ENCODE peak calls at places on chromosomes 16 and 17, in six cellular contexts. I is SK-N-SH, V is A549, M is HL-60, E is HCT116, K is GM23338. J is an unnamed sample.
A peak's percentile ranks its signal among the peaks of the same experiment; 100 is the strongest.

GRCh38 chr16:19284207-19284606 is 1.3 kb upstream of the CLEC19A start:
- DNase-seq in I (no peak), V (peak; percentile 72), M (no peak), E (peak; percentile 63), K (no peak), J (peak; percentile 43)

GRCh38 chr16:17129971-17130370 is 340.8 kb downstream of the XYLT1 start:
- DNase-seq in I (no peak), V (no peak), M (no peak), E (no peak), K (no peak), J (no peak)

GRCh38 chr16:27671410-27671809 is 121.5 kb downstream of the KATNIP start:
- DNase-seq in I (no peak), V (peak; percentile 38), M (no peak), E (no peak), K (peak; percentile 53), J (no peak)

GRCh38 chr17:18947866-18948265 is 4.1 kb upstream of the SLC5A10 start:
- DNase-seq in I (no peak), V (no peak), M (no peak), E (no peak), K (no peak), J (no peak)

GRCh38 chr17:19299214-19299747 is 62.1 kb downstream of the EPN2 start:
- DNase-seq in I (no peak), V (no peak), M (no peak), E (no peak), K (no peak), J (no peak)

GRCh38 chr17:13244511-13244910 is 226.7 kb upstream of the ELAC2 start:
- DNase-seq in I (no peak), V (no peak), M (no peak), E (no peak), K (no peak), J (no peak)

GRCh38 chr16:75203667-75204409 is 3.1 kb downstream of the CTRB2 start:
- DNase-seq in I (no peak), V (no peak), M (no peak), E (no peak), K (no peak), J (no peak)

GRCh38 chr17:32870969-32871368 is 6.0 kb downstream of the MYO1D start:
- DNase-seq in I (no peak), V (no peak), M (no peak), E (no peak), K (no peak), J (no peak)

GRCh38 chr17:65122836-65123756 is 14.1 kb upstream of the RGS9 start:
- DNase-seq in I (peak; percentile 95), V (peak; percentile 94), M (peak; percentile 92), E (peak; percentile 91), K (peak; percentile 97), J (no peak)

GRCh38 chr16:81786321-81786720 is 7.2 kb downstream of the PLCG2 start:
- DNase-seq in I (no peak), V (no peak), M (no peak), E (no peak), K (peak; percentile 22), J (no peak)

GRCh38 chr17:80847506-80848230 is 144.0 kb upstream of the CHMP6 start:
- DNase-seq in I (no peak), V (no peak), M (no peak), E (no peak), K (no peak), J (no peak)

GRCh38 chr17:67211742-67212141 is 33.3 kb downstream of the HELZ start:
- DNase-seq in I (no peak), V (no peak), M (peak; percentile 79), E (no peak), K (no peak), J (no peak)

GRCh38 chr16:24116989-24117388 is 139.1 kb upstream of the CACNG3 start:
- DNase-seq in I (no peak), V (no peak), M (no peak), E (no peak), K (no peak), J (no peak)

GRCh38 chr17:76268991-76269981 is 4.1 kb downstream of the UBALD2 start:
- DNase-seq in I (peak; percentile 44), V (no peak), M (no peak), E (no peak), K (peak; percentile 53), J (no peak)

GRCh38 chr16:149024-149675 is 3.3 kb upstream of the HBZ start:
- DNase-seq in I (peak; percentile 75), V (no peak), M (no peak), E (no peak), K (no peak), J (no peak)

GRCh38 chr16:80997139-80997798 is 9.4 kb downstream of the CMC2 start:
- DNase-seq in I (no peak), V (peak; percentile 69), M (no peak), E (no peak), K (no peak), J (no peak)

GRCh38 chr16:86775401-86775985 is 197.1 kb downstream of the FOXL1 start:
- DNase-seq in I (no peak), V (no peak), M (no peak), E (no peak), K (peak; percentile 30), J (no peak)

GRCh38 chr17:29855686-29856085 is 74.3 kb downstream of the SSH2 start:
- DNase-seq in I (no peak), V (no peak), M (peak; percentile 14), E (no peak), K (no peak), J (no peak)

GRCh38 chr17:72119963-72120877 is 600 bp upstream of the SOX9 start:
- DNase-seq in I (peak; percentile 79), V (no peak), M (no peak), E (peak; percentile 64), K (peak; percentile 73), J (no peak)

GRCh38 chr16:57256601-57257395 is 11.7 kb downstream of the ARL2BP start:
- DNase-seq in I (no peak), V (no peak), M (no peak), E (no peak), K (no peak), J (no peak)

GRCh38 chr17:50364715-50365114 is 8.3 kb downstream of the MRPL27 start:
- DNase-seq in I (no peak), V (no peak), M (no peak), E (no peak), K (peak; percentile 60), J (no peak)

GRCh38 chr17:73476890-73477350 is 165.1 kb upstream of the CDC42EP4 start:
- DNase-seq in I (no peak), V (no peak), M (no peak), E (no peak), K (no peak), J (no peak)

GRCh38 chr17:77802811-77803220 is 155.7 kb upstream of the TNRC6C start:
- DNase-seq in I (peak; percentile 93), V (no peak), M (no peak), E (no peak), K (peak; percentile 73), J (no peak)

GRCh38 chr16:2527071-2527783 is 4.0 kb downstream of the CEMP1 start:
- DNase-seq in I (peak; percentile 21), V (no peak), M (no peak), E (no peak), K (no peak), J (no peak)

DNA sequence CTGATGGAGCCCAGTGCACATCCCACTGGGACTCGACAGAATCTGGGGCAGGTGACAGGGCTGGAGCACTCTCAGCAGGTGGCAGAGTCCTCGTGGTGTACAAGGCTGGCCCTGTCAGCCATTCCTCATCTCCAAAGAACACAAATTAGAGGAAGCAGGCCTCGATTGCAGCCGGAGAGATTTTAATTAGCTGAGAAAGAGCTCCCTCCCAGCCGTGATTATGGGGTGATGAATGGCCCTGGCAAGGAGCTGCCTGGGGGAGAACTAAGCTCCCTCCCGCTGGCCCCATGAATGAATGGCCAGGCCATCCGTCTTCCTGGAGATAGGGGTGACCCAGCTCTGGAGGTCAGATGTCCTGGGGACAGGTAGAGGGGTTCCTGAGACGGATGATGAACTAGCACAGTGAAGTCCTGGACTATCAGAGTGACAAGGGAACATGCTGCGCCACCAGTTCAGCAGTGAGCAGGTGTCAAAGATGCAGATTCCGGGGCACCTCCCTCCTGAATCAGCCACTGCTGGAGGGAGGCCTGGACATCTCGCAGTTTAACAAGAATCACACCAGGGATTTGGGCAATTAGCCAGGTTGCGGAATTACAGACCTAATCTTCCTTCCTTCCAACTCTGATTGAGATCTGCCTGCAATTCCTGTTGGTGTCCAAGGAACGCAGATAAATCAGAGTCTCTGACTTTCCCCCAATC is 35.5 kb downstream of the PIMREG start:
- DNase-seq in I (no peak), V (no peak), M (no peak), E (no peak), K (no peak), J (no peak)
- TF ChIP-seq REST in I (no peak), V (no peak), M (no peak), E (no peak), K (no peak), J (no peak)

GRCh38 chr16:68995011-68995504 is 110.4 kb upstream of the HAS3 start:
- DNase-seq in I (peak; percentile 19), V (peak; percentile 84), M (peak; percentile 17), E (peak; percentile 80), K (peak; percentile 85), J (no peak)
- TF ChIP-seq REST in I (no peak), V (no peak), M (no peak), E (no peak), K (no peak), J (no peak)

GRCh38 chr17:4130715-4131114 is 12.1 kb downstream of the ZZEF1 start:
- DNase-seq in I (no peak), V (no peak), M (peak; percentile 47), E (no peak), K (no peak), J (no peak)
- TF ChIP-seq REST in I (no peak), V (no peak), M (no peak), E (no peak), K (no peak), J (no peak)

DNA sequence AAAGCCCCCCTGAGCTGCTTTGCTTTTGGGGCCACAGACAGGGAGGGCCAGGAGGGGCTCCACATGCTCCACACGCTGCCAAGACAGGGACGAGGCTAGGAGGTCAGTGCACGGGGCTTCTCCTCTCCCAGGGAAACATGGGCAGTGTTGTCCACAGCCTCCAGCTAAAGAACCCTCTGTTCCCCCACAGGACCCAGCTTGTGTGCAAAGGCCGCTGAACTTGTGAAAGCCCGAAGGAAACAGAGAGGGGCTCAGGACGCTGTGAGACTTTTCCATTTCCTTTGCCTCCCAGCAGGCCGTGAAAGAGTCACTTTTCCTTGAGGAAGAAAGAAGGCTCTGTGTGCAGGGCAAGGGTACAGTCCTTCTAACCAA is 9.7 kb downstream of the CDRT4 start:
- DNase-seq in I (no peak), V (no peak), M (no peak), E (no peak), K (no peak), J (no peak)
- TF ChIP-seq REST in I (no peak), V (no peak), M (no peak), E (no peak), K (no peak), J (no peak)

GRCh38 chr16:72637306-72637705 is 410.6 kb downstream of the ZFHX3 start:
- DNase-seq in I (no peak), V (peak; percentile 25), M (no peak), E (no peak), K (no peak), J (no peak)
- TF ChIP-seq REST in I (no peak), V (no peak), M (no peak), E (no peak), K (no peak), J (no peak)

J was measured in Panc1.